ENCODE peak calls at places on chromosomes 12 and 14, in eight cellular contexts. W is MM.1S, R is GM23248, K is OCI-LY7, T is SK-N-SH, Q is neural progenitor cell, Z is HCT116, A is PC-3. M is an unnamed sample. For H3K9me3, the result is how much of the 10 kb centered on the place peaks cover.

GRCh38 chr14:80713076-80713850 is 228.3 kb downstream of the CEP128 start:
- DNase-seq in R (no peak), W (no peak), Q (no peak), Z (no peak), A (no peak), K (no peak), T (no peak), M (no peak)

GRCh38 chr12:10718279-10718821 is 4.8 kb downstream of the YBX3 start:
- DNase-seq in R (peak), Q (peak), W (no peak), Z (no peak), K (no peak), T (no peak), A (peak), M (peak)

GRCh38 chr14:89201645-89202044 is 215.4 kb downstream of the FOXN3 start:
- DNase-seq in R (no peak), A (no peak), W (no peak), Z (no peak), T (no peak), Q (no peak), K (no peak), M (no peak)

GRCh38 chr12:49687941-49688340 is 19.3 kb downstream of the FMNL3 start:
- DNase-seq in W (no peak), Q (no peak), K (no peak), T (no peak), A (no peak), Z (no peak), R (no peak), M (no peak)

GRCh38 chr12:77299910-77300772 is 234.8 kb upstream of the E2F7 start:
- DNase-seq in Q (no peak), Z (no peak), W (no peak), R (peak), T (no peak), A (peak), K (no peak), M (no peak)

GRCh38 chr12:127327986-127328385 is 939.0 kb upstream of the TMEM132C start:
- DNase-seq in A (peak), R (no peak), K (no peak), W (no peak), T (no peak), Q (no peak), Z (no peak), M (no peak)

GRCh38 chr12:95143784-95144205 is 70.4 kb upstream of the NR2C1 start:
- DNase-seq in T (no peak), Z (no peak), K (no peak), W (no peak), A (no peak), R (peak), Q (no peak), M (no peak)

GRCh38 chr14:61160798-61161197 is 120.3 kb downstream of the TMEM30B start:
- DNase-seq in Q (no peak), Z (no peak), W (no peak), A (no peak), T (no peak), K (no peak), R (no peak), M (no peak)

GRCh38 chr12:116835484-116835883 is 45.8 kb downstream of the HRK start:
- DNase-seq in T (no peak), Z (no peak), R (no peak), Q (no peak), K (no peak), W (no peak), A (no peak), M (no peak)

GRCh38 chr12:27142102-27142721 is 59.8 kb upstream of the C12orf71 start:
- DNase-seq in A (peak), T (peak), K (peak), Q (peak), R (peak), Z (peak), W (peak), M (peak)

DNA sequence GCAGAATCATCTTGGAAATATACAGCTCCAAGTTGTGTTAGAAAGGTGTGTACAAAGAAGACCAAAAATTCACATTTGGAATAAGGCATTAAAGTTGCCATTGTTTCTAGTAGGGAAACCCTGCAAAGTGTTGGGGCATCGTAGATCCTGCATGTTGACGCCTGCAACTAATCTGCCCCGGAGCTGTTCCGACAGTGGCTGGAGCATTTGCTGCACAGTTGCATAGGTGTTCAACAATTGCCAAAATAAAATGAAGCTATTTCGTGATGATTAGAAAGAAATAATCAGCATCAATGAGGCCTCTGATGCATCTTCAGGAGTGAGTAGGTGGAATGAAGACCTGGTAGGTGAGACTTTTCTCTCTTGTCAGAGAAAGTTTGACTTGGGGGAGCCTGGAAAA is 47.3 kb downstream of the DAD1 start:
- DNase-seq in Z (no peak), R (no peak), Q (no peak), T (no peak), K (no peak), W (no peak), A (no peak), M (no peak)
- TF ChIP-seq EZH2phosphoT487 in Z (no peak), R (no peak), Q (no peak), T (no peak), K (no peak), W (no peak), A (no peak), M (no peak)

GRCh38 chr14:105783707-105784106 is 257.3 kb downstream of the TMEM121 start:
- DNase-seq in A (no peak), W (no peak), Z (no peak), T (no peak), Q (no peak), R (no peak), K (no peak), M (no peak)
- H3K9me3 ChIP-seq in A (under half), W (under half), Z (under half), T (under half), Q (under half), R (under half), K (under half), M (under half)

GRCh38 chr12:120468271-120468845 is 1.2 kb downstream of the SRSF9 start:
- DNase-seq in Z (no peak), W (no peak), Q (peak), R (peak), K (peak), T (peak), A (peak), M (peak)
- TF ChIP-seq EZH2phosphoT487 in Z (no peak), W (no peak), Q (no peak), R (no peak), K (no peak), T (no peak), A (no peak), M (no peak)

GRCh38 chr12:51373222-51373621 is 18.0 kb downstream of the GALNT6 start:
- DNase-seq in W (no peak), K (no peak), Q (no peak), R (no peak), Z (no peak), T (no peak), A (no peak), M (no peak)

GRCh38 chr12:51370667-51371066 is 20.5 kb downstream of the GALNT6 start:
- DNase-seq in Z (no peak), Q (no peak), K (no peak), W (no peak), A (no peak), T (no peak), R (no peak), M (no peak)

GRCh38 chr12:51371295-51371953 is 19.8 kb downstream of the GALNT6 start:
- DNase-seq in K (no peak), W (no peak), Q (peak), T (peak), Z (peak), A (peak), R (peak), M (peak)

GRCh38 chr12:51374346-51374745 is 16.9 kb downstream of the GALNT6 start:
- DNase-seq in W (no peak), R (no peak), K (no peak), Q (no peak), T (no peak), A (no peak), Z (no peak), M (no peak)

GRCh38 chr12:51372021-51372420 is 19.2 kb downstream of the GALNT6 start:
- DNase-seq in A (peak), Q (no peak), K (no peak), R (peak), T (no peak), W (no peak), Z (no peak), M (no peak)
- H3K9me3 ChIP-seq in A (under half), Q (under half), K (under half), R (under half), T (under half), W (under half), Z (under half), M (under half)

DNA sequence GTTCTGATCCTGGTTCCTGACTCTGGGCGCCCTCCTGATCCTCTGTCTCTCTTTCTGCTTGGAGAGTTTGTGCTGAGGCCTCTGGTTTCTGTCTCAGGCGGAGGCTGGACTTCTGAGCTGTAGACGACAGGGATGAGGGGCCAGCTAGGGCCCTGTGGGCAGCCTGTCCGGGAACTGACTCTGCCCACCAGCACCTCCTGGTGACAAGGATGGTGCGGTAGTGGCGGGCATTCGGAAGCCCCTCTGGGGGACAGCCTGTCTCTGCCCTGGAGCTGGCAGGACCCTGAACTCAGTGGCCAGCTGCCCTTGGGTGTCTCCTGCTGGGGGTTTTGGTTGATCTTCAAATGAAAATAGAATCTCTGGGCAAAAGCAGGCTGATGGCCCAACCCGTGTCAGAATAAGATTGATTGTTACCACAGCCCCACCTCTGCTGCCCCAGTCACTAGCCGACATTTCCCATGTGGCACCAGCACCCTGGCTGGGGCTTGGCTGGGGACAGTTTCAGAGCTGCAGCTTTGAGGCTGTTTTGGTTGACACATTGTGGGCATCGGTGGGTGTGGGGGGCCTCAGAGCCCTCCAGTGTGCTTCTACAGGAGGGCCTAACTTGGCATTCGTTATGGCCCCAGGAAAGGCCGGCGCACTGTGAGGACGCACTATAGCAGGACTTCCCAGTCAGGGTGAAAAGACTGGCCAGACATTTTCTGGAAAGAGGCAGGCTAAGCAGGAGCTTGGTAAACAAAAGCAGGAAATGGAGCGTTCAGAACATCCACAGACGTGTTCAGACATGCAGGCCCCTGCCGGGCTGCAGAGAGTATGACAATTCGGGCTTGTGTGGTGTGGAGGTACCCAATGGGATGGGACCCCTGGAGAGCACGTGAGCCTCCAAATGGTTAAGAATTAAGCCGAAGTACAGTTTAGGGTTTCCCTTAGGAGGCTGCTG is 16.1 kb downstream of the KRT80 start:
- DNase-seq in R (no peak), K (no peak), Q (peak), Z (no peak), T (peak), A (no peak), W (no peak), M (no peak)
- TF ChIP-seq EZH2phosphoT487 in R (no peak), K (no peak), Q (no peak), Z (no peak), T (no peak), A (no peak), W (no peak), M (no peak)

DNA sequence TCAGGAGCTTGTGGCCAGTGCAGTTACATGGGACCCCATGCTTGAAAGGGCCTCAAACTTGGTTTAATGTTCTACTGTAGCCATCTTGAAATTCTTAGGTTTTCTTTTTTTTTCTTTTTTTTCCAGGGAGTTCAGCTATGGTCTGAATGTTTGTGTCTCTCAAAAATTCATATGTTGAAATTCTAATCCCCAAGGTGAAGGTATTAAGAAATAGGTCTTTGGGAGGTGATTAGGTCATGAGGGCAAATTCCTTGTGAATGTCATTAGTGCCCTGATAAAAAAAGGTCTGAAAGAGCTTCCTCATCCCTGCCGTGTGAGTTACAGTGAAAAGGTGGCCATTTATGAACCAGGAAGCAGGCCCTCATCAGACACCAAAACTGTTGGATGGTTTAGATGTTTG is 324.1 kb downstream of the C12orf75 start:
- DNase-seq in Q (no peak), A (no peak), K (no peak), W (no peak), R (no peak), Z (no peak), T (no peak), M (no peak)
- H3K9me3 ChIP-seq in Q (under half), A (under half), K (under half), W (under half), R (under half), Z (under half), T (under half), M (under half)

M was measured in hepatocyte.